ENCODE peak calls at places on chromosomes 7 and 10, in four cellular contexts. N, I, L and F are unnamed samples.

GRCh38 chr7:55409474-55410225 is 44.5 kb downstream of the LANCL2 start:
- DNase-seq in N (no peak), I (no peak), L (no peak), F (peak; percentile 18)

GRCh38 chr7:51471199-51472016 is 154.8 kb upstream of the COBL start:
- DNase-seq in N (no peak), I (peak; percentile 48), L (no peak), F (no peak)

GRCh38 chr7:20991544-20991943 is 204.9 kb upstream of the SP8 start:
- DNase-seq in N (no peak), I (no peak), L (no peak), F (no peak)

GRCh38 chr10:107914450-107915276 is 750.2 kb upstream of the SORCS1 start:
- DNase-seq in N (no peak), I (peak; percentile 42), L (peak; percentile 60), F (no peak)

GRCh38 chr7:151051108-151051507 is 2.8 kb downstream of the ASIC3 start:
- DNase-seq in N (peak; percentile 67), I (peak; percentile 62), L (peak; percentile 90), F (peak; percentile 36)

GRCh38 chr7:63117-63480 is 129.3 kb upstream of the FAM20C start:
- DNase-seq in N (peak; percentile 24), I (no peak), L (no peak), F (no peak)

GRCh38 chr10:77603529-77603927 is 34.1 kb downstream of the KCNMA1 start:
- DNase-seq in N (no peak), I (no peak), L (peak; percentile 65), F (no peak)

GRCh38 chr7:141072548-141073172 is 1.2 kb upstream of the TMEM178B start:
- DNase-seq in N (peak; percentile 69), I (peak; percentile 76), L (peak; percentile 83), F (peak; percentile 69)

GRCh38 chr10:5812283-5813090 is 747 bp downstream of the GDI2 start:
- DNase-seq in N (peak; percentile 62), I (peak; percentile 59), L (peak; percentile 50), F (no peak)

GRCh38 chr10:116833986-116834760 is 15.1 kb upstream of the ENO4 start:
- DNase-seq in N (no peak), I (no peak), L (no peak), F (no peak)

DNA sequence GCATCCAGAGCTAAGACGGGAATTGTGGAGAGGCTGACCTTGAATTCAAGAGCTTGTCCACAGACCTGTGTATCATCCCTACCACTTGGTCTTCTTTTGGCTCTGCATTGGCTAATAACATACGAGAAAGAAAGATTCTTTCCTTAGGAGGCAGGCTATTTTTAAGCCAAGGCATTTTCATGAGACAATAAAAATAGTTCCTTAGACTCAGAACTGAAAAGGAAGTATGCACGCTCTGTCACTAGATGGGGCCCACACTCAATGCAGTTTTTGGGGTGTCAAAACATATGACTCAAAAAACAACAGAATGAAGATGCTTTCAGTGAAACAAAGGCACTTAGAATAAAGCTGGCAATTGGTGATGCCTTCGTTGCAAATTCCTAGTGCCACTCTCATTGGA is 265.9 kb upstream of the DGKB start:
- DNase-seq in N (no peak), I (no peak), L (peak; percentile 15), F (peak; percentile 56)
- TF ChIP-seq CTCF in N (no peak), I (no peak), L (peak; percentile 28), F (peak; percentile 64)

GRCh38 chr10:71833451-71834342 is 17.4 kb downstream of the PSAP start:
- DNase-seq in N (peak; percentile 14), I (no peak), L (no peak), F (no peak)

GRCh38 chr10:71837085-71837827 is 13.8 kb downstream of the PSAP start:
- DNase-seq in N (peak; percentile 22), I (peak; percentile 46), L (peak; percentile 18), F (no peak)

GRCh38 chr10:71836594-71836970 is 14.5 kb downstream of the PSAP start:
- DNase-seq in N (peak; percentile 24), I (no peak), L (peak; percentile 59), F (no peak)

GRCh38 chr10:71834343-71834674 is 16.7 kb downstream of the PSAP start:
- DNase-seq in N (peak; percentile 14), I (no peak), L (no peak), F (no peak)

DNA sequence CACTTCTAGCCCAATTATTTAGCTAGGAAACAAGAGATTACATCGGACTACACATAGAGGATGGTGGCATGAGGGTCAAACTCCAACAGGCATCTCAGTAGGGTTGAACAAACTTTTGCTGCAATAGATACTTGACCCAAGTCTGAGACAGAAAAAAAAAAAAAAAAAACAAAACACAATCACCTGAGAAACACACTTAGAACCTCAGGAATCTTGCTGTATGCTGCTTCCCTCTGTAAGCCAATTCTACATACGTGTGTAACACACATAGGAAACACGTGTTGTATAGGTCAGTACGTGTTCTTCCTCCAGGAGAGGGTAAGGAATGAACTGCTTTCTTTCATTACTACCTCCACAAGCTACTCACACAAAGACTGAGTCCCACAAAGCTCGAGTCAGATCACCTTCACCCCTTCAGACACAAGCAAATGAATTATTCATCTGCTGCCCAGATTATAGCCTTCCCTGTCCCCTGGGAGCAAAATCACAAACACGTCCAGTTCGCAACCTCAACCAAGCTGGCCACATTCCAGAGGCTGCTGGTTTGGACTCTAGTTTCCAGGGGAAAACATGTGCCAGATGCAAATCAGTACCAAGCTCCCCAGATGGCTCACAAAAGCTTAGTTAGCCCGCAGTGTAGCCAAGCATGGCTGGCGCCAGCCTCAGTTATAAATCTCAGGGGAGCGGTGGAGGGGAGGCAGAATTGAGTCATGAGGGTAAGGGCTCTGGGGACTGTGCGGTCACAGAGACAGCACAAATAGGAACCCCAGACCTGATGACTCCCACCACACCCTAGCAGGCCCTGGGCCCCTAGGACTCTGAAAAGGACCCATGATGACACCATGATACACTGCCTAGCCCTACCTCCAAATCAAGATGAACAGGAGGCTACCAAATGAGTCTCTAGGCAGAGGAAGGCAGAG is 15.1 kb downstream of the PSAP start:
- DNase-seq in N (peak; percentile 82), I (peak; percentile 52), L (peak; percentile 97), F (peak; percentile 83)
- TF ChIP-seq CTCF in N (no peak), I (no peak), L (no peak), F (no peak)

GRCh38 chr7:74174606-74175082 is 488 bp downstream of the EIF4H start:
- DNase-seq in N (peak; percentile 42), I (peak; percentile 62), L (peak; percentile 51), F (peak; percentile 13)
- TF ChIP-seq CTCF in N (no peak), I (no peak), L (no peak), F (no peak)

DNA sequence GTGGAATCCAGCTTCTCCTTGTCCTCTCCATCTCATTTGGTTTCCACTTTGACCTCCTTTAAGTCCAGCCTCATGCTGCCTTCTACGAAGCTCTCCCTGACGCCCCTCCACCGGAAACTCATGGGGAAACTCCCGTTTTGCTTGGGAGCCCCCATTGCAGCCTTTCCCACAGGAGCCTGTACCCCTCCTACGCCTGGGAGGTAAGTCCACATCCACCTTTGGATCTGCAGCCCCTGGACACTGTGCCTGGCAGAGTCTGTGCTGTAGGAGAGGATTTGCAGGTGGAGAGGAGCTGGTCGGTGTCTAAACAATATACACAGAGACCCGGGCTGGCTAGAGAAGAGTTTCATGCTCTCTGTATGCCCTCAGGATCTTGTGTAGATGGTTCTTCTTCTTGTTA is 296.1 kb downstream of the GLRX3 start:
- DNase-seq in N (no peak), I (no peak), L (no peak), F (no peak)
- TF ChIP-seq CTCF in N (no peak), I (no peak), L (no peak), F (no peak)

DNA sequence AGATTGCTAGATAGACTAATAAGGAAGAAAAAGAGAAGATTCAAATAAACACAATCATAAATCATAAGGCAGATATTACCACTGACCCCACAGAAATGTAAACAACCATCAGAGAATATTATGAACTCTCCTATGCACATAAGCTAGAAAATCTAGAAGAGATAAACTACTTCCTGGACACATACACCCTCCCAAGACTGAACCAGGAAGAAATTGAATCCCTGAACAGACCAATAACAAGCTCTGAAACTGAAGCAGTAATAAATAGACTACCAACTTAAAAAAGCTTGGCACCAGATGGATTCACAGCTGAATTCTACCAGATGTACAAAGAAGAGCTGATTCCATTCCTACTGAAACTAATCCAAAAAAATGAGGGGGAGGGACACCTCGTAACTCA is 24.5 kb upstream of the STARD3NL start:
- DNase-seq in N (no peak), I (no peak), L (no peak), F (no peak)
- TF ChIP-seq CTCF in N (no peak), I (no peak), L (no peak), F (no peak)

GRCh38 chr10:97780991-97781540 is 9.3 kb upstream of the SFRP5 start:
- DNase-seq in N (peak; percentile 29), I (no peak), L (no peak), F (no peak)
- TF ChIP-seq CTCF in N (no peak), I (no peak), L (no peak), F (no peak)

DNA sequence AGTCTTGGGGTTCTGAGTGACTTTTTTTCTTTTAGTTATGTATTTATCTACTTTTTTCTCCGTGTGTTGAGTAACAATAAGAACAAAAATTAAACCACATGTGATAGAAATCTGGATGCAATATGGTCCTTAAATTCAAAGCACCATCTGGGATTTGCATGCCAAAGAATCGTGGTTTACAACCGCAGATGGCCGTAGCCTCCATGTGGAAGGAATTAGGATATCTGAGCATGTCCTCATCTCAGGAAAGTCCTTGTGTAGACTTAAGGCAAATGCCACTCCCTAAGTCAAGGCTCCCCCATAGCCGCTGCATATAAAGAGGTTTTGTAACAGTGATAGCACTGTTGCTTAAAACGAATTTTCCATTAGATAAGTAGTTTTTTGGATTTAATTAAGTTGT is 304.0 kb downstream of the ZEB1 start:
- DNase-seq in N (no peak), I (no peak), L (peak; percentile 98), F (peak; percentile 69)
- TF ChIP-seq CTCF in N (no peak), I (no peak), L (peak; percentile 23), F (peak; percentile 67)

DNA sequence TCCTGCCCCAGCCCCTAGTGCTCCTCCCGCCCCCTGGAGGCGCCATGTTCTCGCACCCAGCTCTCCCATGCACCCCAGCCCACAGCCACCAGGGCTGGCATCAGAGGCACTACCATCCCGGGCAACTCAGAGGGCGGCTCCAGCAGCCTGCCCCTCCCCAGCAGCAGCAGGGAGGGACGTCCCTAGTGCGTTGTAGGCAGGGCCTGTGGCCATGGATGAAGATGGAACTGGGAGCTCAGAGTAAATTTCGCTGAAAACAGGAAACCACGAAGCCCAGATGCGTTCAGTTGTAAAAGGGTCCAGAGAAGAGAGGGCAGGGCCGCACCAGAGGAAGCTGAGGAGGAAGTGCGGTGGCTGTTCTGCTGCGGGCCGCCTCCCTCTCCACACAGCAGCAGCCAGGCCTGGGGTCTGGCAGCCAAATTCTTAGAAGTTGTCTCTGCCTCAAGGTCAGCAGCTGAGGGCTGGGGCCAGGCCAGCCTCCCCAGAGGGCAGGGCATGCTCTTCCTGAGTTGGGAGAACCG is 24.6 kb downstream of the VSIR start:
- DNase-seq in N (peak; percentile 81), I (no peak), L (peak; percentile 53), F (no peak)
- TF ChIP-seq CTCF in N (no peak), I (no peak), L (no peak), F (peak; percentile 35)